ENCODE peak calls at places on chromosome 17, in nine cellular contexts. D is testis, T is esophagus squamous epithelium, I is psoas muscle, M is heart left ventricle, A is left ventricle myocardium inferior, L is uterus, Y is PC-3, O is breast epithelium. E is an unnamed sample. For H3K4me1, the result is how much of the 10 kb centered on the place peaks cover.

GRCh38 chr17:73283841-73284282 is 22.2 kb upstream of the CPSF4L start:
- DNase-seq in D (peak), T (no peak), I (no peak), M (peak), A (no peak), L (peak), Y (no peak), O (no peak), E (no peak)

GRCh38 chr17:1109606-1110523 is 69.9 kb downstream of the ABR start:
- DNase-seq in D (no peak), T (no peak), I (peak), M (no peak), A (no peak), L (no peak), Y (peak), O (no peak), E (peak)

GRCh38 chr17:6108987-6109386 is 38.8 kb downstream of the WSCD1 start:
- DNase-seq in D (no peak), T (no peak), I (no peak), M (no peak), A (no peak), L (no peak), Y (no peak), O (no peak), E (no peak)

GRCh38 chr17:52035336-52035915 is 123.1 kb downstream of the CA10 start:
- DNase-seq in D (no peak), T (no peak), I (no peak), M (no peak), A (no peak), L (no peak), Y (no peak), O (no peak), E (no peak)

GRCh38 chr17:17043668-17044226 is 1.5 kb downstream of the MPRIP start:
- DNase-seq in D (no peak), T (no peak), I (no peak), M (no peak), A (no peak), L (no peak), Y (peak), O (no peak), E (no peak)

GRCh38 chr17:51352798-51353197 is 92.5 kb downstream of the UTP18 start:
- DNase-seq in D (no peak), T (no peak), I (no peak), M (no peak), A (no peak), L (no peak), Y (no peak), O (no peak), E (no peak)

GRCh38 chr17:4598776-4599504 is 14.6 kb downstream of the SMTNL2 start:
- DNase-seq in D (peak), T (no peak), I (peak), M (no peak), A (peak), L (peak), Y (no peak), O (peak), E (peak)

GRCh38 chr17:2853111-2853721 is 57.0 kb downstream of the RAP1GAP2 start:
- DNase-seq in D (no peak), T (no peak), I (peak), M (peak), A (peak), L (peak), Y (peak), O (peak), E (peak)

GRCh38 chr17:41512789-41513547 is 5.7 kb downstream of the KRT15 start:
- DNase-seq in D (no peak), T (no peak), I (no peak), M (no peak), A (no peak), L (no peak), Y (no peak), O (no peak), E (no peak)

GRCh38 chr17:75237100-75238014 is 24.0 kb downstream of the GGA3 start:
- DNase-seq in D (no peak), T (no peak), I (peak), M (no peak), A (peak), L (no peak), Y (no peak), O (no peak), E (no peak)

GRCh38 chr17:43530303-43531081 is 15.6 kb downstream of the ETV4 start:
- DNase-seq in D (peak), T (no peak), I (peak), M (peak), A (peak), L (peak), Y (no peak), O (peak), E (no peak)

GRCh38 chr17:29909604-29910003 is 20.4 kb downstream of the SSH2 start:
- DNase-seq in D (no peak), T (no peak), I (no peak), M (no peak), A (no peak), L (no peak), Y (peak), O (no peak), E (no peak)

GRCh38 chr17:81858170-81858966 is 2.0 kb downstream of the P4HB start:
- DNase-seq in D (no peak), T (no peak), I (no peak), M (no peak), A (no peak), L (no peak), Y (peak), O (no peak), E (no peak)

GRCh38 chr17:45096141-45096540 is 35.0 kb downstream of the NMT1 start:
- DNase-seq in D (no peak), T (no peak), I (no peak), M (no peak), A (no peak), L (no peak), Y (peak), O (no peak), E (peak)

GRCh38 chr17:80694085-80694991 is 149.7 kb downstream of the RPTOR start:
- DNase-seq in D (no peak), T (no peak), I (no peak), M (no peak), A (no peak), L (no peak), Y (no peak), O (no peak), E (no peak)

GRCh38 chr17:75238684-75239191 is 22.7 kb downstream of the GGA3 start:
- DNase-seq in D (peak), T (no peak), I (peak), M (peak), A (no peak), L (peak), Y (peak), O (no peak), E (peak)

GRCh38 chr17:81898885-81899284 is 3.2 kb upstream of the NPB start:
- DNase-seq in D (no peak), T (no peak), I (no peak), M (no peak), A (no peak), L (no peak), Y (no peak), O (no peak), E (no peak)

GRCh38 chr17:5022171-5022711 is 13.0 kb downstream of the SLC52A1 start:
- DNase-seq in D (no peak), T (no peak), I (no peak), M (no peak), A (no peak), L (no peak), Y (no peak), O (no peak), E (no peak)

GRCh38 chr17:3271072-3271848 is 26.9 kb downstream of the OR3A1 start:
- DNase-seq in D (no peak), T (no peak), I (no peak), M (no peak), A (no peak), L (no peak), Y (no peak), O (no peak), E (no peak)

GRCh38 chr17:44979426-44980273 is 11.5 kb upstream of the C1QL1 start:
- DNase-seq in D (no peak), T (no peak), I (no peak), M (peak), A (peak), L (no peak), Y (no peak), O (no peak), E (peak)

GRCh38 chr17:21524211-21524591 is 148.0 kb downstream of the KCNJ12 start:
- DNase-seq in D (no peak), T (no peak), I (peak), M (no peak), A (no peak), L (no peak), Y (no peak), O (no peak), E (no peak)

GRCh38 chr17:53462393-53462811 is 360.3 kb upstream of the KIF2B start:
- DNase-seq in D (no peak), T (no peak), I (no peak), M (no peak), A (no peak), L (no peak), Y (peak), O (no peak), E (no peak)

GRCh38 chr17:45841883-45842525 is 2.7 kb upstream of the SPPL2C start:
- DNase-seq in D (no peak), T (no peak), I (no peak), M (no peak), A (no peak), L (no peak), Y (peak), O (no peak), E (no peak)

GRCh38 chr17:82414548-82415281 is 3.4 kb upstream of the HEXD start:
- DNase-seq in D (peak), T (no peak), I (peak), M (peak), A (peak), L (peak), Y (peak), O (peak), E (peak)

GRCh38 chr17:290121-290521 is 62.5 kb downstream of the RPH3AL start:
- DNase-seq in D (no peak), T (no peak), I (no peak), M (peak), A (no peak), L (no peak), Y (no peak), O (no peak), E (no peak)

GRCh38 chr17:74812109-74812864 is 36.1 kb upstream of the NAT9 start:
- DNase-seq in D (peak), T (no peak), I (no peak), M (peak), A (peak), L (no peak), Y (no peak), O (no peak), E (no peak)

GRCh38 chr17:33204701-33205100 is 88.4 kb downstream of the ASIC2 start:
- DNase-seq in D (no peak), T (no peak), I (no peak), M (no peak), A (no peak), L (no peak), Y (no peak), O (no peak), E (no peak)

GRCh38 chr17:30368896-30369720 is 9.6 kb upstream of the CPD start:
- DNase-seq in D (no peak), T (no peak), I (no peak), M (no peak), A (no peak), L (no peak), Y (no peak), O (no peak), E (no peak)

GRCh38 chr17:62722625-62723024 is 85.5 kb downstream of the MARCHF10 start:
- DNase-seq in D (no peak), T (no peak), I (no peak), M (no peak), A (no peak), L (no peak), Y (no peak), O (no peak), E (no peak)

GRCh38 chr17:27552467-27552779 is 78.6 kb upstream of the LGALS9 start:
- DNase-seq in D (no peak), T (no peak), I (no peak), M (no peak), A (no peak), L (no peak), Y (peak), O (no peak), E (no peak)

GRCh38 chr17:36705651-36706436 is 104.5 kb downstream of the MRM1 start:
- DNase-seq in D (peak), T (no peak), I (peak), M (no peak), A (no peak), L (no peak), Y (peak), O (no peak), E (peak)

GRCh38 chr17:81094744-81095607 is 60.0 kb downstream of the BAIAP2 start:
- DNase-seq in D (no peak), T (no peak), I (peak), M (peak), A (no peak), L (peak), Y (peak), O (peak), E (peak)

GRCh38 chr17:2749058-2749783 is at the start of gene CCDC92B:
- DNase-seq in D (no peak), T (no peak), I (no peak), M (no peak), A (no peak), L (no peak), Y (no peak), O (no peak), E (no peak)

GRCh38 chr17:74089869-74090464 is 113.5 kb upstream of the RPL38 start:
- DNase-seq in D (peak), T (no peak), I (no peak), M (no peak), A (no peak), L (no peak), Y (peak), O (no peak), E (no peak)

GRCh38 chr17:39927928-39928867 is 666 bp downstream of the LRRC3C start:
- DNase-seq in D (peak), T (no peak), I (peak), M (peak), A (peak), L (peak), Y (no peak), O (peak), E (peak)

GRCh38 chr17:246226-246625 is 64.8 kb upstream of the DOC2B start:
- DNase-seq in D (no peak), T (no peak), I (no peak), M (no peak), A (peak), L (no peak), Y (no peak), O (no peak), E (peak)

GRCh38 chr17:33977729-33978514 is 277.2 kb upstream of the CCL2 start:
- DNase-seq in D (no peak), T (no peak), I (peak), M (no peak), A (no peak), L (no peak), Y (no peak), O (no peak), E (no peak)

GRCh38 chr17:49677134-49677932 is 564 bp downstream of the SPOP start:
- DNase-seq in D (peak), T (peak), I (peak), M (peak), A (peak), L (peak), Y (peak), O (peak), E (peak)

GRCh38 chr17:49677933-49678847 is at the start of gene SPOP:
- DNase-seq in D (peak), T (peak), I (peak), M (peak), A (peak), L (peak), Y (peak), O (peak), E (peak)

GRCh38 chr17:49674507-49674906 is 3.4 kb downstream of the SPOP start:
- DNase-seq in D (no peak), T (no peak), I (no peak), M (no peak), A (no peak), L (no peak), Y (no peak), O (no peak), E (no peak)

GRCh38 chr17:49680314-49680713 is 2.4 kb upstream of the SPOP start:
- DNase-seq in D (no peak), T (no peak), I (no peak), M (no peak), A (no peak), L (no peak), Y (no peak), O (no peak), E (no peak)

GRCh38 chr17:49676276-49676868 is 1.5 kb downstream of the SPOP start:
- DNase-seq in D (no peak), T (no peak), I (no peak), M (no peak), A (no peak), L (no peak), Y (no peak), O (no peak), E (no peak)
- H3K4me1 ChIP-seq in D (under half), T (under half), I (under half), M (half or more), A (half or more), L (under half), Y (under half), O (under half), E (under half)

DNA sequence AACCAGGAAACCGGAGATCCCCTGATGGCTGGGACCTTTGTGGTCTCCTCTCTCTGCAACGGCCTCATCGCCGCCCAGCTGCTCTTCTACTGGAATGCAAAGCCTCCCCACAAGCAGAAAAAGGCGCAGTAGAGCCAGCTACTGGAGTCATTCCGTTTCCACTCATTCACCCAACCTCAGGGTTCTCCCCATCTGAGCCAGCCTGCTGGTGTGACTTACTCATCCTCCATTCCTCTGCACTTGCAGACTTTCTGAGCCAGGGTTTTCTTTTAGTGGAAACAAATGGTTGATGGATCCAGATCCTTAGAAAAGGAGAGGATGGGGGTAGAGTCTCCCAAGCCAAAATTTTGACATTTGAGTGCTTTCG is 2.5 kb downstream of the SOX15 start:
- DNase-seq in D (no peak), T (no peak), I (peak), M (no peak), A (no peak), L (no peak), Y (peak), O (no peak), E (no peak)
- TF ChIP-seq CTCF in D (no peak), T (no peak), I (no peak), M (no peak), A (no peak), L (no peak), Y (no peak), O (no peak), E (no peak)

GRCh38 chr17:57528084-57528451 is 217.0 kb downstream of the CCDC182 start:
- DNase-seq in D (no peak), T (no peak), I (no peak), M (no peak), A (no peak), L (peak), Y (no peak), O (no peak), E (no peak)
- H3K4me1 ChIP-seq in D (under half), T (under half), I (under half), M (under half), A (half or more), L (under half), Y (under half), O (under half), E (under half)

GRCh38 chr17:66016231-66016630 is 175.7 kb downstream of the CEP112 start:
- DNase-seq in D (no peak), T (no peak), I (no peak), M (no peak), A (no peak), L (no peak), Y (no peak), O (no peak), E (no peak)

GRCh38 chr17:66018786-66019185 is 173.1 kb downstream of the CEP112 start:
- DNase-seq in D (no peak), T (no peak), I (no peak), M (no peak), A (no peak), L (no peak), Y (no peak), O (no peak), E (no peak)

GRCh38 chr17:66025551-66025950 is 166.4 kb downstream of the CEP112 start:
- DNase-seq in D (no peak), T (no peak), I (no peak), M (no peak), A (no peak), L (no peak), Y (no peak), O (no peak), E (no peak)

GRCh38 chr17:66021757-66022156 is 170.2 kb downstream of the CEP112 start:
- DNase-seq in D (no peak), T (no peak), I (no peak), M (no peak), A (no peak), L (no peak), Y (peak), O (no peak), E (no peak)
- TF ChIP-seq CTCF in D (no peak), T (no peak), I (no peak), M (no peak), A (no peak), L (no peak), Y (peak), O (no peak), E (no peak)

GRCh38 chr17:8022358-8023038 is 16.4 kb upstream of the ALOX15B start:
- DNase-seq in D (no peak), T (no peak), I (no peak), M (no peak), A (no peak), L (no peak), Y (no peak), O (no peak), E (no peak)
- H3K4me1 ChIP-seq in D (under half), T (under half), I (under half), M (under half), A (under half), L (under half), Y (under half), O (under half), E (under half)

DNA sequence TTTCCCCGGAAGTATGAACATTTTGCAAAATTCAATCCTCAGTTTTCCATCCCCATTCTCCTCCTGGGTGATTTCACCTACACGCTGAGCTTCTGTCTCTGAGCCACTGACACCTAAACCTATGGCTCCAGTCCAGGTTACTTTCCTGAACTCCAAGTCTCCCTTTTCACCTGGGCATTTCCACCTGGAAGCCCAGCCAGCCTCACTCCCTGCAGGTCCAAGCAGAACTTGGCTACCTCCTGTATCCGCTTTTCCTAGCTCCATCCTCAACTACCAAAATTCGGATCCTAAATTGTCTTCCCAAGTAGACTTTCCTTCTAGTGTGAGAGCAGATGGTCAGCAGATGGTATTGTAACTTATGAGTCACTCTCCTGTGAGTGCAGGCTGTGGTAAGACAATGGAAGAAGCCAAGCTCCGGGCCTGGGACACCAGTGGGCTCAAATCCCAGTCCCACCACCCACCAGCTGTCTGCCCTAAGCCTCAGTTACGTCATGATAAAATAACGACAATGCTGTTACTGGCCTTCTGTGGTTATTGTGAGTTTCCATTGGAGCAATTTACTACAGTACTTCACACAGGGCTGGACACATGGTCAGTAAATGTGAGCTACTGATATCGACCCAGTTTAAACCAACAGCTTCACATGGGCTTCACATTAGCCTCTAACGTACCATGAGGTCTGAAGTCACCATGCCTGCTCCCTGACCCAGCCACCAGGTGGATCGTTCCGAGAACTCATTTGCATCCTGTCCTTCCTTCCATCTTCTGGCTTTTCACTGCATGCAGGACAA is 33.3 kb downstream of the PECAM1 start:
- DNase-seq in D (no peak), T (no peak), I (peak), M (peak), A (peak), L (peak), Y (peak), O (peak), E (peak)
- TF ChIP-seq CTCF in D (no peak), T (no peak), I (no peak), M (no peak), A (no peak), L (no peak), Y (no peak), O (no peak), E (no peak)

DNA sequence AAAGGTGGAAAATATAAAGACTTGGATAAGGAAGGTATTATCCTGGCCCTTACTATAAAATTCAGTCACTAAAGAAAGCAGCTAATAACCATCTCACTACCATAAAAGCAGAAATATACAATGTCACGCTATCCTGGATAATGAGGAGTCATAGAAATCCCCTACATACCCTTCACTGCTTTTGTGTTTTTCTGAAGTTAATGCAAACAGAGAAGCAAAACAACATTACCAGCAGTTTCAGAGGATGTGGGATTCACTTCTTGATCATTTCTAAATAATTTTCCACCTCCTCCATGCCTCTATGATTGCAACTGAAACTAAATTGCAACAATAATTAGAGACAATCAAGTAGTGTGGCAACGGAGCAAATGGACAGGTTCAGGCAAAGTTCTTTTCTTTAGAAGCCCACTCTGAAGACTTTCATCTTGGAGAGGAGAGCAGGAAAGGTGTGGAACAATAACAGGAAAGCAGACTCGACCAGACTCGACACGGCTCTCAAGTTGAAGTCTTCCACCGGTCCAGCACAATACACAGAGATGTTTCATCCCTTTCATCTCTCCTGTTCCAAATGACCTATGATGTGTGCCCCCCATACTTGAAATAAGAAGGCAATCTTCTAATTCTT is 10.2 kb downstream of the CYTH1 start:
- DNase-seq in D (no peak), T (no peak), I (no peak), M (no peak), A (no peak), L (no peak), Y (no peak), O (no peak), E (no peak)
- H3K4me1 ChIP-seq in D (under half), T (under half), I (half or more), M (under half), A (half or more), L (under half), Y (under half), O (under half), E (under half)